ENCODE peak calls at places on chromosome 16, in nine cellular contexts. F is brain microvascular endothelial cell; Y is sigmoid colon; P is body of pancreas; Q is cardiac muscle cell; K is lower leg skin; R is thoracic aorta; G is CD8-positive, alpha-beta T cell; S is fibroblast of lung. L is an unnamed sample.

GRCh38 chr16:24540575-24541240 is 1.3 kb downstream of the RBBP6 start:
- DNase-seq in F (no peak), Y (no peak), P (no peak), Q (peak), K (no peak), R (no peak), G (peak), S (peak), L (peak)

GRCh38 chr16:7051586-7052349 is 280.9 kb upstream of the RBFOX1 start:
- DNase-seq in F (no peak), Y (no peak), P (no peak), Q (no peak), K (no peak), R (no peak), G (no peak), S (no peak), L (no peak)

GRCh38 chr16:24497405-24497804 is 42.0 kb upstream of the RBBP6 start:
- DNase-seq in F (no peak), Y (no peak), P (no peak), Q (peak), K (no peak), R (no peak), G (no peak), S (peak), L (no peak)

GRCh38 chr16:82440336-82440735 is 186.4 kb upstream of the CDH13 start:
- DNase-seq in F (no peak), Y (no peak), P (no peak), Q (no peak), K (no peak), R (no peak), G (no peak), S (no peak), L (no peak)

GRCh38 chr16:56824335-56824734 is 40.7 kb upstream of the SLC12A3 start:
- DNase-seq in F (no peak), Y (no peak), P (no peak), Q (no peak), K (no peak), R (no peak), G (no peak), S (peak), L (no peak)

GRCh38 chr16:81546781-81547180 is 102.2 kb downstream of the CMIP start:
- DNase-seq in F (no peak), Y (no peak), P (no peak), Q (no peak), K (no peak), R (no peak), G (no peak), S (no peak), L (no peak)

GRCh38 chr16:57044931-57045693 is 47.3 kb upstream of the CPNE2 start:
- DNase-seq in F (no peak), Y (no peak), P (no peak), Q (no peak), K (no peak), R (no peak), G (no peak), S (no peak), L (peak)

GRCh38 chr16:27515874-27516353 is 33.8 kb downstream of the GTF3C1 start:
- DNase-seq in F (peak), Y (no peak), P (peak), Q (peak), K (no peak), R (no peak), G (no peak), S (no peak), L (no peak)

GRCh38 chr16:82509636-82510035 is 117.1 kb upstream of the CDH13 start:
- DNase-seq in F (no peak), Y (no peak), P (no peak), Q (no peak), K (no peak), R (no peak), G (no peak), S (peak), L (no peak)

GRCh38 chr16:1152651-1153259 is at the start of gene CACNA1H:
- DNase-seq in F (no peak), Y (no peak), P (no peak), Q (no peak), K (no peak), R (no peak), G (peak), S (peak), L (no peak)

GRCh38 chr16:56332464-56333079 is 92.8 kb downstream of the AMFR start:
- DNase-seq in F (peak), Y (no peak), P (peak), Q (peak), K (peak), R (no peak), G (no peak), S (peak), L (no peak)

GRCh38 chr16:69404275-69404805 is 18.5 kb upstream of the TERF2 start:
- DNase-seq in F (no peak), Y (no peak), P (no peak), Q (peak), K (no peak), R (no peak), G (no peak), S (peak), L (no peak)

GRCh38 chr16:31700200-31700529 is 172.5 kb downstream of the AHSP start:
- DNase-seq in F (no peak), Y (no peak), P (no peak), Q (no peak), K (no peak), R (no peak), G (no peak), S (peak), L (no peak)

GRCh38 chr16:69565611-69566436 is at the start of gene NFAT5:
- DNase-seq in F (peak), Y (peak), P (peak), Q (peak), K (peak), R (peak), G (peak), S (peak), L (peak)

GRCh38 chr16:21026846-21027245 is 123.8 kb downstream of the DNAH3 start:
- DNase-seq in F (no peak), Y (no peak), P (no peak), Q (no peak), K (no peak), R (no peak), G (no peak), S (no peak), L (no peak)

GRCh38 chr16:76985362-76985761 is 205.6 kb upstream of the MON1B start:
- DNase-seq in F (no peak), Y (no peak), P (no peak), Q (peak), K (no peak), R (no peak), G (no peak), S (no peak), L (no peak)

GRCh38 chr16:89453662-89454321 is 36.6 kb downstream of the ANKRD11 start:
- DNase-seq in F (no peak), Y (no peak), P (peak), Q (peak), K (no peak), R (no peak), G (no peak), S (peak), L (no peak)

GRCh38 chr16:81616321-81617020 is 162.6 kb upstream of the PLCG2 start:
- DNase-seq in F (peak), Y (peak), P (no peak), Q (peak), K (no peak), R (no peak), G (peak), S (peak), L (peak)

GRCh38 chr16:89815639-89816348 is 653 bp downstream of the FANCA start:
- DNase-seq in F (no peak), Y (no peak), P (no peak), Q (no peak), K (no peak), R (no peak), G (no peak), S (no peak), L (peak)

GRCh38 chr16:21339269-21339641 is 61.2 kb upstream of the CRYM start:
- DNase-seq in F (no peak), Y (no peak), P (no peak), Q (no peak), K (no peak), R (no peak), G (no peak), S (no peak), L (no peak)

GRCh38 chr16:12245923-12246290 is 269.4 kb downstream of the SNX29 start:
- DNase-seq in F (no peak), Y (no peak), P (no peak), Q (no peak), K (no peak), R (no peak), G (no peak), S (no peak), L (no peak)

GRCh38 chr16:24610421-24610765 is 71.0 kb downstream of the RBBP6 start:
- DNase-seq in F (no peak), Y (no peak), P (peak), Q (peak), K (no peak), R (no peak), G (no peak), S (peak), L (peak)

GRCh38 chr16:75420987-75421819 is 12.1 kb downstream of the CFDP1 start:
- DNase-seq in F (peak), Y (peak), P (peak), Q (peak), K (peak), R (no peak), G (no peak), S (peak), L (no peak)

GRCh38 chr16:85381738-85382592 is 231.2 kb upstream of the GSE1 start:
- DNase-seq in F (peak), Y (peak), P (no peak), Q (peak), K (no peak), R (no peak), G (no peak), S (peak), L (no peak)

GRCh38 chr16:78748471-78748929 is 649.0 kb downstream of the WWOX start:
- DNase-seq in F (no peak), Y (no peak), P (no peak), Q (no peak), K (no peak), R (no peak), G (no peak), S (no peak), L (no peak)

GRCh38 chr16:31216552-31217530 is at the start of gene PYDC1:
- DNase-seq in F (no peak), Y (no peak), P (no peak), Q (no peak), K (no peak), R (no peak), G (no peak), S (no peak), L (no peak)

GRCh38 chr16:10180771-10181163 is 1.5 kb downstream of the GRIN2A start:
- DNase-seq in F (no peak), Y (no peak), P (peak), Q (peak), K (no peak), R (no peak), G (no peak), S (peak), L (peak)

GRCh38 chr16:25464058-25464457 is 206.4 kb upstream of the ZKSCAN2 start:
- DNase-seq in F (no peak), Y (no peak), P (no peak), Q (no peak), K (no peak), R (no peak), G (no peak), S (no peak), L (no peak)

GRCh38 chr16:57264381-57264780 is 19.3 kb downstream of the ARL2BP start:
- DNase-seq in F (no peak), Y (peak), P (no peak), Q (no peak), K (no peak), R (no peak), G (no peak), S (no peak), L (no peak)

GRCh38 chr16:4257646-4258556 is 14.9 kb downstream of the TFAP4 start:
- DNase-seq in F (no peak), Y (no peak), P (no peak), Q (peak), K (no peak), R (no peak), G (no peak), S (no peak), L (no peak)

GRCh38 chr16:1781254-1781653 is 1.1 kb downstream of the SPSB3 start:
- DNase-seq in F (no peak), Y (no peak), P (no peak), Q (no peak), K (no peak), R (no peak), G (no peak), S (no peak), L (no peak)

GRCh38 chr16:71883193-71883848 is 661 bp downstream of the ZNF821 start:
- DNase-seq in F (peak), Y (peak), P (peak), Q (peak), K (no peak), R (no peak), G (peak), S (peak), L (peak)

GRCh38 chr16:30377812-30378235 is 3.2 kb downstream of the MYL11 start:
- DNase-seq in F (peak), Y (peak), P (peak), Q (peak), K (peak), R (peak), G (peak), S (peak), L (peak)

GRCh38 chr16:27690604-27691003 is 140.7 kb downstream of the KATNIP start:
- DNase-seq in F (peak), Y (no peak), P (no peak), Q (peak), K (no peak), R (no peak), G (no peak), S (peak), L (no peak)

GRCh38 chr16:54645328-54645727 is 285.3 kb upstream of the IRX5 start:
- DNase-seq in F (no peak), Y (no peak), P (no peak), Q (no peak), K (no peak), R (no peak), G (no peak), S (no peak), L (no peak)

GRCh38 chr16:9612267-9612666 is 520.8 kb downstream of the HAPSTR1 start:
- DNase-seq in F (peak), Y (no peak), P (no peak), Q (no peak), K (no peak), R (no peak), G (no peak), S (peak), L (no peak)

GRCh38 chr16:55703003-55704001 is 47.5 kb downstream of the SLC6A2 start:
- DNase-seq in F (peak), Y (no peak), P (peak), Q (peak), K (peak), R (no peak), G (no peak), S (peak), L (no peak)

GRCh38 chr16:55835578-55835977 is 2.7 kb upstream of the CES1 start:
- DNase-seq in F (no peak), Y (peak), P (peak), Q (peak), K (peak), R (no peak), G (no peak), S (no peak), L (no peak)

GRCh38 chr16:66923247-66923851 is 2.0 kb downstream of the RRAD start:
- DNase-seq in F (peak), Y (peak), P (no peak), Q (peak), K (no peak), R (no peak), G (no peak), S (peak), L (no peak)
- H3K4me3 ChIP-seq in F (no peak), Y (peak), P (no peak), Q (peak), K (no peak), R (peak), G (no peak), S (no peak), L (no peak)

GRCh38 chr16:3170440-3171180 is 17.4 kb upstream of the OR1F1 start:
- DNase-seq in F (no peak), Y (peak), P (no peak), Q (no peak), K (no peak), R (no peak), G (no peak), S (no peak), L (peak)
- H3K4me3 ChIP-seq in F (peak), Y (no peak), P (no peak), Q (no peak), K (no peak), R (peak), G (peak), S (peak), L (peak)

GRCh38 chr16:58337090-58337444 is 42.2 kb upstream of the PRSS54 start:
- DNase-seq in F (no peak), Y (no peak), P (no peak), Q (no peak), K (no peak), R (no peak), G (no peak), S (no peak), L (no peak)

GRCh38 chr16:58336332-58337089 is 41.7 kb upstream of the PRSS54 start:
- DNase-seq in F (peak), Y (peak), P (peak), Q (peak), K (peak), R (peak), G (peak), S (peak), L (peak)

GRCh38 chr16:58333937-58334336 is 39.1 kb upstream of the PRSS54 start:
- DNase-seq in F (no peak), Y (no peak), P (no peak), Q (no peak), K (no peak), R (no peak), G (no peak), S (no peak), L (no peak)

GRCh38 chr16:58338205-58338604 is 43.4 kb upstream of the PRSS54 start:
- DNase-seq in F (no peak), Y (no peak), P (no peak), Q (no peak), K (no peak), R (no peak), G (no peak), S (no peak), L (no peak)

DNA sequence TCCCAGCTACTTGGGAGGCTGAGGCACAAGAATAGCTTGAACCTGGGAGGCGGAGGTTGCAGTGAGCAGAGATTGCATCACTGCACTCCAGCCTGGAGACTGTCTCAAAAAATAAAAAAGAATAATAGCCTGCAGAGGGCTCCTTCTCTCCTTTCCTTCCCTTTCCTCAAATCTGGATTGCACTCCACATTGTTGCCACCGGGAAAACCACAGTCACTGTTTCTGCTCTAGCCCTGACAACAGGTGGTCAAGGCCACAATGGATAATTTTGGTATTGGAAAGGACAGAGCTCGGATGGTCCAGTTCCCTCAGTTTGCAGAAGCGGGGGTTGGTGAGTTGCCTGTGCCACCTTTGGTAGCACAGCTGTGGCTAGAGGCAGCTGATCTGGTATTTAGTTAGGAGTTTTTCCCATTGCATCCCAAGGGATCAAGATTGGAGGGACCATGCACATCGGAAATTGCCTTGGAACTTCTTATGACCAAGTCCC is 44.7 kb upstream of the PRSS54 start:
- DNase-seq in F (no peak), Y (no peak), P (no peak), Q (peak), K (no peak), R (no peak), G (no peak), S (peak), L (no peak)
- H3K4me3 ChIP-seq in F (no peak), Y (no peak), P (no peak), Q (no peak), K (no peak), R (no peak), G (no peak), S (no peak), L (no peak)

GRCh38 chr16:65098916-65099315 is 22.9 kb downstream of the CDH11 start:
- DNase-seq in F (no peak), Y (no peak), P (no peak), Q (no peak), K (no peak), R (no peak), G (no peak), S (peak), L (no peak)
- H3K4me3 ChIP-seq in F (no peak), Y (no peak), P (no peak), Q (no peak), K (no peak), R (no peak), G (no peak), S (no peak), L (no peak)

GRCh38 chr16:17371014-17371296 is 99.8 kb downstream of the XYLT1 start:
- DNase-seq in F (no peak), Y (no peak), P (no peak), Q (no peak), K (no peak), R (no peak), G (no peak), S (no peak), L (no peak)
- H3K4me3 ChIP-seq in F (no peak), Y (no peak), P (no peak), Q (no peak), K (no peak), R (no peak), G (no peak), S (no peak), L (no peak)